ENCODE peak calls at places on chromosome 19, in five cellular contexts. P, M, D, L and F are unnamed samples.

GRCh38 chr19:8973501-8974091 is 36.6 kb downstream of the MUC16 start:
- DNase-seq in D (no peak), P (no peak), M (no peak), L (no peak), F (no peak)

GRCh38 chr19:1822210-1822609 is 10.1 kb upstream of the ATP8B3 start:
- DNase-seq in M (no peak), P (no peak), L (no peak), D (peak; percentile 38), F (no peak)

GRCh38 chr19:23932878-23933277 is 18.2 kb downstream of the ZNF726 start:
- DNase-seq in M (no peak), P (no peak), D (no peak), L (no peak), F (no peak)

GRCh38 chr19:7612282-7613274 is 16.8 kb downstream of the XAB2 start:
- DNase-seq in D (no peak), M (no peak), P (no peak), L (no peak), F (no peak)

GRCh38 chr19:43594710-43595604 is 977 bp downstream of the IRGQ start:
- DNase-seq in M (peak; percentile 78), P (peak; percentile 59), D (peak; percentile 57), L (peak; percentile 69), F (peak; percentile 61)

GRCh38 chr19:13748169-13748884 is 16.0 kb upstream of the MRI1 start:
- DNase-seq in P (no peak), D (no peak), L (peak; percentile 74), M (peak; percentile 25), F (no peak)

GRCh38 chr19:43711751-43712355 is 4.0 kb upstream of the IRGC start:
- DNase-seq in M (no peak), L (no peak), P (no peak), D (no peak), F (no peak)

GRCh38 chr19:47063874-47064273 is 15.4 kb upstream of the TMEM160 start:
- DNase-seq in P (no peak), D (no peak), M (no peak), L (no peak), F (no peak)

GRCh38 chr19:3743486-3743885 is 18.0 kb downstream of the APBA3 start:
- DNase-seq in M (no peak), L (no peak), D (no peak), P (no peak), F (no peak)

GRCh38 chr19:58170860-58171259 is 12.0 kb upstream of the ZNF274 start:
- DNase-seq in D (no peak), M (no peak), P (no peak), L (peak; percentile 42), F (no peak)

GRCh38 chr19:16106121-16106520 is 5.6 kb upstream of the RAB8A start:
- DNase-seq in D (no peak), P (no peak), L (peak; percentile 53), M (no peak), F (no peak)

GRCh38 chr19:32361574-32362317 is 16.3 kb downstream of the ZNF507 start:
- DNase-seq in L (no peak), M (no peak), D (no peak), P (no peak), F (no peak)

GRCh38 chr19:57075801-57076492 is 43.8 kb upstream of the USP29 start:
- DNase-seq in M (no peak), P (no peak), D (no peak), L (no peak), F (no peak)

GRCh38 chr19:50435221-50435620 is 2.5 kb downstream of the MYBPC2 start:
- DNase-seq in L (no peak), M (no peak), P (no peak), D (no peak), F (no peak)

GRCh38 chr19:52170304-52170703 is 1.1 kb downstream of the ZNF836 start:
- DNase-seq in L (no peak), M (no peak), P (no peak), D (no peak), F (no peak)

GRCh38 chr19:10006335-10006708 is 4.0 kb downstream of the COL5A3 start:
- DNase-seq in M (peak; percentile 35), D (no peak), P (no peak), L (peak; percentile 72), F (no peak)

GRCh38 chr19:43779820-43780219 is 953 bp downstream of the KCNN4 start:
- DNase-seq in P (no peak), L (no peak), M (no peak), D (no peak), F (no peak)

GRCh38 chr19:8355631-8356402 is 8.1 kb upstream of the ANGPTL4 start:
- DNase-seq in L (peak; percentile 98), D (no peak), P (no peak), M (no peak), F (no peak)

GRCh38 chr19:32605544-32605943 is 24.6 kb downstream of the PDCD5 start:
- DNase-seq in M (no peak), P (no peak), D (no peak), L (no peak), F (no peak)

GRCh38 chr19:8639821-8640401 is 9.5 kb downstream of the NFILZ start:
- DNase-seq in D (no peak), L (no peak), M (no peak), P (no peak), F (no peak)

GRCh38 chr19:4922530-4923378 is 13.5 kb downstream of the UHRF1 start:
- DNase-seq in P (no peak), L (no peak), D (no peak), M (no peak), F (no peak)

GRCh38 chr19:50203281-50204080 is at the start of gene MYH14:
- DNase-seq in M (peak; percentile 22), L (no peak), D (no peak), P (no peak), F (no peak)

GRCh38 chr19:54129617-54129996 is 8.0 kb upstream of the CNOT3 start:
- DNase-seq in M (no peak), D (no peak), P (no peak), L (no peak), F (no peak)

GRCh38 chr19:39246951-39247669 is 1.5 kb downstream of the IFNL4 start:
- DNase-seq in L (no peak), D (no peak), P (no peak), M (peak; percentile 36), F (peak; percentile 14)

GRCh38 chr19:5827891-5828660 is 11.4 kb downstream of the FUT6 start:
- DNase-seq in M (peak; percentile 96), P (peak; percentile 89), D (no peak), L (peak; percentile 85), F (peak; percentile 87)

GRCh38 chr19:17865364-17866311 is 5.9 kb downstream of the RPL18A start:
- DNase-seq in P (no peak), D (no peak), M (no peak), L (no peak), F (no peak)

GRCh38 chr19:47510516-47511127 is 4.2 kb downstream of the NAPA start:
- DNase-seq in D (peak; percentile 37), M (no peak), L (no peak), P (no peak), F (no peak)

GRCh38 chr19:49473868-49474544 is at the start of gene FLT3LG:
- DNase-seq in L (peak; percentile 69), D (peak; percentile 67), P (peak; percentile 86), M (peak; percentile 92), F (peak; percentile 84)

GRCh38 chr19:9183000-9183399 is 4.2 kb downstream of the OR7D2 start:
- DNase-seq in P (no peak), M (no peak), D (no peak), L (no peak), F (no peak)

GRCh38 chr19:5492281-5492812 is 37.1 kb downstream of the ZNRF4 start:
- DNase-seq in P (no peak), L (no peak), M (no peak), D (no peak), F (no peak)

GRCh38 chr19:15584541-15585115 is 30.4 kb upstream of the CYP4F8 start:
- DNase-seq in P (peak; percentile 70), L (peak; percentile 28), D (peak; percentile 13), M (peak; percentile 92), F (peak; percentile 71)

GRCh38 chr19:611506-611869 is 21.8 kb downstream of the HCN2 start:
- DNase-seq in D (no peak), P (no peak), L (peak; percentile 96), M (peak; percentile 71), F (peak; percentile 26)